ENCODE peak calls at places on chromosomes 6 and 20, in nine cellular contexts. V, O, S, X, G, Y, Z, L and I are unnamed samples.

GRCh38 chr6:252775-253526 is 39.3 kb upstream of the DUSP22 start:
- DNase-seq in V (no peak), O (no peak), S (no peak), X (no peak), G (no peak), Y (no peak), Z (no peak), L (no peak), I (peak)

GRCh38 chr6:37673436-37673835 is 24.2 kb downstream of the MDGA1 start:
- DNase-seq in V (no peak), O (no peak), S (no peak), X (no peak), G (no peak), Y (no peak), Z (no peak), L (no peak), I (no peak)

GRCh38 chr20:358891-359555 is 12.1 kb downstream of the NRSN2 start:
- DNase-seq in V (no peak), O (peak), S (no peak), X (no peak), G (no peak), Y (no peak), Z (no peak), L (no peak), I (no peak)

GRCh38 chr6:139764498-139764986 is 390.1 kb upstream of the CITED2 start:
- DNase-seq in V (no peak), O (peak), S (peak), X (peak), G (peak), Y (peak), Z (peak), L (peak), I (peak)

GRCh38 chr20:2798814-2799213 is 1.6 kb downstream of the CPXM1 start:
- DNase-seq in V (peak), O (no peak), S (no peak), X (no peak), G (no peak), Y (no peak), Z (no peak), L (peak), I (no peak)

GRCh38 chr6:34559651-34560365 is 3.7 kb upstream of the SPDEF start:
- DNase-seq in V (peak), O (no peak), S (no peak), X (no peak), G (no peak), Y (no peak), Z (no peak), L (peak), I (no peak)

GRCh38 chr20:13174402-13174801 is 46.7 kb upstream of the ISM1 start:
- DNase-seq in V (no peak), O (no peak), S (no peak), X (no peak), G (no peak), Y (no peak), Z (no peak), L (no peak), I (no peak)

GRCh38 chr20:43681468-43681942 is 14.6 kb downstream of the MYBL2 start:
- DNase-seq in V (peak), O (no peak), S (no peak), X (no peak), G (no peak), Y (no peak), Z (no peak), L (no peak), I (no peak)

GRCh38 chr6:92715991-92716390 is 703.4 kb downstream of the EPHA7 start:
- DNase-seq in V (no peak), O (peak), S (no peak), X (no peak), G (peak), Y (no peak), Z (peak), L (no peak), I (no peak)

GRCh38 chr6:17707371-17707651 is 586 bp upstream of the NUP153 start:
- DNase-seq in V (no peak), O (no peak), S (no peak), X (no peak), G (no peak), Y (no peak), Z (peak), L (no peak), I (no peak)

GRCh38 chr6:43302126-43302525 is 4.1 kb downstream of the SLC22A7 start:
- DNase-seq in V (no peak), O (no peak), S (no peak), X (no peak), G (no peak), Y (peak), Z (no peak), L (no peak), I (no peak)

GRCh38 chr6:28765978-28766351 is 157.8 kb downstream of the TRIM27 start:
- DNase-seq in V (no peak), O (no peak), S (no peak), X (no peak), G (no peak), Y (no peak), Z (no peak), L (no peak), I (no peak)

GRCh38 chr6:80547827-80548226 is 441.4 kb downstream of the BCKDHB start:
- DNase-seq in V (no peak), O (peak), S (peak), X (no peak), G (peak), Y (no peak), Z (peak), L (no peak), I (no peak)

GRCh38 chr6:25935953-25936352 is 5.5 kb upstream of the SLC17A2 start:
- DNase-seq in V (no peak), O (no peak), S (no peak), X (no peak), G (no peak), Y (no peak), Z (no peak), L (no peak), I (no peak)

GRCh38 chr6:90492369-90492768 is 94.5 kb downstream of the MAP3K7 start:
- DNase-seq in V (no peak), O (no peak), S (no peak), X (no peak), G (no peak), Y (no peak), Z (peak), L (no peak), I (no peak)

GRCh38 chr6:132669690-132670291 is 10.8 kb upstream of the TAAR1 start:
- DNase-seq in V (peak), O (peak), S (no peak), X (no peak), G (no peak), Y (no peak), Z (peak), L (peak), I (peak)

GRCh38 chr20:32621914-32622584 is 36.9 kb upstream of the NOL4L start:
- DNase-seq in V (no peak), O (no peak), S (no peak), X (no peak), G (no peak), Y (no peak), Z (no peak), L (no peak), I (no peak)

GRCh38 chr20:45157977-45158376 is 16.7 kb upstream of the PI3 start:
- DNase-seq in V (no peak), O (peak), S (peak), X (no peak), G (no peak), Y (no peak), Z (peak), L (peak), I (peak)

GRCh38 chr20:58701431-58702160 is 9.0 kb downstream of the NPEPL1 start:
- DNase-seq in V (no peak), O (no peak), S (no peak), X (no peak), G (no peak), Y (no peak), Z (no peak), L (no peak), I (no peak)

GRCh38 chr6:154345811-154346210 is 10.8 kb downstream of the IPCEF1 start:
- DNase-seq in V (no peak), O (no peak), S (no peak), X (no peak), G (no peak), Y (no peak), Z (no peak), L (no peak), I (no peak)

GRCh38 chr6:154341876-154342275 is 14.7 kb downstream of the IPCEF1 start:
- DNase-seq in V (no peak), O (peak), S (no peak), X (no peak), G (no peak), Y (no peak), Z (no peak), L (no peak), I (peak)

GRCh38 chr6:154341326-154341725 is 15.3 kb downstream of the IPCEF1 start:
- DNase-seq in V (no peak), O (no peak), S (no peak), X (no peak), G (no peak), Y (no peak), Z (no peak), L (no peak), I (no peak)

GRCh38 chr6:154347981-154348380 is 8.6 kb downstream of the IPCEF1 start:
- DNase-seq in V (no peak), O (peak), S (no peak), X (no peak), G (no peak), Y (no peak), Z (no peak), L (no peak), I (no peak)

DNA sequence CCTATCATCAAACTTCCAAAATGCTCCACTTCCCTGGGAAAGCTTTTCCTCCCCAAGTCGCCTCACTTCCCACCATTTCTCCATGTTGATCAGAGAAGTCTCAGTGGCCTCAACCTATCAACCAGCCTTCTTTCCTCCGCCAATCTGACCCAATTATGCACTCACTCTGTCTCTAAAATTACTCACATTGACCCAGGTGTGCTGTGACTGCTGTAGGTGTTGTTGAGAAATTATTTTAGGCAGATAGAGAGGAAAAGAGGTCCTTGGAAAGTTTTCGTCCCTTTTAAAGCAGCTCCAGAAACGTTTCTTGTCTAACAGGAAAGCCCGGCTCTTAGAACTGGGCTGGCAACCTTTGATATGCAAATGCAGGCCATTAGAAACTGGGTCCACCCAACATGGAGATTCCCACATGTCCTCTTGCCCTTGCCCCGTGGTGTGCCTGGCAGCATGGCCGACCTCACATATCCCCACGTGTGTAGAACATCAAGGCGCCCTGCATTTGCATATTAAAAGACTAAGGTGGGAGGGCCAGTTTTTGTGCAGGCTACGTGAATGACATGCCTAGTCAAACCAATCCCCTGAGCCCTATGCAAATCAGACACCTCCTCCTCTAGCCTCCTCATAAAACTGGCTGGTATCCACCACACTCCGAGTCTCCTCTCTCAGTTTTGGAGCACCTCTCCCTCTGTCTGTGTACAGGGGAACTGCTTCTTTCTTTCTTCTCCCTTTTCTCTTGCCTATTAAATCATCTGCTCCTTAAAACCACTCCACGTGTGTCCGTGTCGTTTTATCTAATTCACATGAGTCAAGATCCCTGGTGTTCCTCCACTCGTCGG is 12.9 kb downstream of the IPCEF1 start:
- DNase-seq in V (peak), O (peak), S (peak), X (peak), G (no peak), Y (no peak), Z (peak), L (peak), I (no peak)
- TF ChIP-seq CTCF in V (peak), O (peak), S (peak), X (peak), G (peak), Y (no peak), Z (peak), L (peak), I (no peak)

DNA sequence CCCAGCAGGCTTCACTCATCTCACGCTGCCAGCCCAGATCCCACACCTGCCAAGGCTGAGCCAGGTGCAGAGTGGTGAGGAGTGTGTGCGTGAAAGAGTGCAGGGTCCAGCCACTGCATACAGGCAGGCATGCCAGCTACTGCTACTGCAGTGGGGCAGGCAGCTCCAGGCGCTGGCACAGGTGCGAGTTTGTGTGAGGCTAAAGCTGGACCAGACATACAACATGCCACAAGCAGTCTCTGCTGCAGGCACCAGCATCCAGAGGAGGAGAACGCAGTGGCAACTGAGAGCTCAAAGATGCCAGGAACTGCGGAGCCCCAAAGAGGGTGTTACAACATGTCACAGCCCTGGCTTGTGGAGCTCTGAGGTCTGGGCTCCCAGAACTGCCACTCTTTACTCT is 149.8 kb downstream of the EYS start:
- DNase-seq in V (no peak), O (no peak), S (no peak), X (no peak), G (no peak), Y (no peak), Z (no peak), L (no peak), I (no peak)
- H3K27ac ChIP-seq in V (no peak), O (no peak), S (no peak), X (no peak), G (no peak), Y (no peak), Z (no peak), L (no peak), I (no peak)

GRCh38 chr6:157823523-157824370 is 701 bp downstream of the SNX9 start:
- DNase-seq in V (peak), O (peak), S (peak), X (peak), G (peak), Y (peak), Z (peak), L (peak), I (peak)
- TF ChIP-seq CTCF in V (no peak), O (no peak), S (no peak), X (peak), G (no peak), Y (no peak), Z (no peak), L (no peak), I (no peak)

DNA sequence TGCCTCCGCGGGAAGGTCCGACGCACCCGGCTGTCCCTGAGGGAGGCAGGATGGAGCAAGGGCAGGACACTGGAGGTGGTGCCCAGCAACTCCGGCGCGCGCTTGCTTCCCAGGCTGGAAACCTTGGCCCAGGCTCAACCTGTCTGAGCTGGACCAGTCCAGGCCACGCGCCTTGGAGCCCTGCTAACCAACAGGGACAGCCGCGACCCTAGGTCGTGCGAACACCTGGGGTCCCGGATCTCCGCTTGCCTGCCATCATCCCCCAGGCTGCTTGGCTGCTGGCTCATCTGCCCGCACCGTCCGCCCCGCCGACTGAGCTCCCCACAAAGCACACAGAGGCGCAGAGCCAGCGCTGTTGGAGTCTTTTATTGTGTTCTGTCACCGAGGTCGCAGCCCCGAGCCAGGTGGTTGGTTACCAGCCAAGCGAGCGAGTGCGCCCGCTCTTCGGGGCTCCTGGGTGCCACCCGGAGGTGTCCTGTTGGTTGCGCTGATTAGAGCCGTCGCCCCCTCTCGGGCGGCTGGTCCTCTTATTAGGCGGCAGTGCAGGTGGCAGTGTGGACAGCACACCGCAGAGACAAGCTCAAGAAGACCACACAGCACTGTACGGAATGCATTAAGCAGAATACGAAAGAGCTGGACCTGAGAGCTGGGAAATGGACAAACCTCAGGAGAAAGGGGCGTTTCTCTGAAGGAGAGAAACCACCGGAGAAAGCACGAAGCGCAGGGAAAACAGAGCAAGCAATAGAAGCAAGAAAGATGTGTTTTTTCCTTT is 3.8 kb downstream of the COL12A1 start:
- DNase-seq in V (peak), O (peak), S (peak), X (no peak), G (no peak), Y (peak), Z (no peak), L (no peak), I (no peak)
- H3K27ac ChIP-seq in V (no peak), O (peak), S (peak), X (peak), G (peak), Y (peak), Z (no peak), L (no peak), I (peak)

GRCh38 chr6:133951881-133952814 is 876 bp upstream of the TBPL1 start:
- DNase-seq in V (peak), O (peak), S (peak), X (peak), G (peak), Y (peak), Z (peak), L (peak), I (peak)
- TF ChIP-seq CTCF in V (peak), O (peak), S (peak), X (peak), G (peak), Y (peak), Z (peak), L (peak), I (peak)

GRCh38 chr6:36624461-36625160 is 30.4 kb downstream of the SRSF3 start:
- DNase-seq in V (no peak), O (no peak), S (no peak), X (no peak), G (no peak), Y (no peak), Z (no peak), L (no peak), I (no peak)

GRCh38 chr6:36626636-36627035 is 32.5 kb downstream of the SRSF3 start:
- DNase-seq in V (no peak), O (no peak), S (no peak), X (no peak), G (no peak), Y (peak), Z (no peak), L (no peak), I (no peak)

GRCh38 chr6:36627141-36627540 is 33.0 kb downstream of the SRSF3 start:
- DNase-seq in V (no peak), O (no peak), S (no peak), X (no peak), G (no peak), Y (peak), Z (no peak), L (no peak), I (no peak)

GRCh38 chr6:36623547-36624459 is 29.6 kb downstream of the SRSF3 start:
- DNase-seq in V (peak), O (peak), S (peak), X (peak), G (peak), Y (peak), Z (peak), L (peak), I (peak)

GRCh38 chr6:36625161-36625919 is 31.2 kb downstream of the SRSF3 start:
- DNase-seq in V (no peak), O (peak), S (peak), X (no peak), G (peak), Y (peak), Z (peak), L (no peak), I (no peak)
- H3K27ac ChIP-seq in V (no peak), O (peak), S (no peak), X (no peak), G (peak), Y (peak), Z (no peak), L (no peak), I (no peak)

GRCh38 chr6:143513410-143513809 is 1.9 kb upstream of the FUCA2 start:
- DNase-seq in V (peak), O (no peak), S (no peak), X (no peak), G (no peak), Y (no peak), Z (peak), L (no peak), I (peak)
- TF ChIP-seq CTCF in V (peak), O (peak), S (peak), X (no peak), G (peak), Y (no peak), Z (peak), L (peak), I (no peak)